ENCODE peak calls at places on chromosomes 1 and 21, in six cellular contexts. I is progenitor cell of endocrine pancreas, Y is glutamatergic neuron, B is AG04449, H is astrocyte of the spinal cord, C is Calu3. U is an unnamed sample.
A peak's percentile ranks its signal among the peaks of the same experiment; 100 is the strongest.

GRCh38 chr1:29719253-29719652 is 482.9 kb downstream of the PTPRU start:
- DNase-seq in I (no peak), Y (no peak), B (no peak), H (peak; percentile 96), C (no peak), U (no peak)

GRCh38 chr1:8889103-8889846 is 10.8 kb upstream of the ENO1 start:
- DNase-seq in I (no peak), Y (no peak), B (no peak), H (peak; percentile 32), C (no peak), U (no peak)

GRCh38 chr1:39539252-39539790 is 37.3 kb downstream of the PABPC4 start:
- DNase-seq in I (peak; percentile 36), Y (peak; percentile 73), B (peak; percentile 9), H (peak; percentile 73), C (peak; percentile 73), U (peak; percentile 85)

GRCh38 chr1:235831148-235831547 is 35.6 kb downstream of the LYST start:
- DNase-seq in I (no peak), Y (no peak), B (peak; percentile 28), H (peak; percentile 61), C (no peak), U (peak; percentile 35)

GRCh38 chr21:38533887-38534286 is 35.6 kb upstream of the ERG start:
- DNase-seq in I (no peak), Y (no peak), B (no peak), H (no peak), C (no peak), U (no peak)

GRCh38 chr21:38766987-38767722 is 38.6 kb upstream of the ETS2 start:
- DNase-seq in I (no peak), Y (no peak), B (no peak), H (no peak), C (peak; percentile 54), U (peak; percentile 80)

GRCh38 chr1:215566556-215567490 is at the start of gene KCTD3:
- DNase-seq in I (peak; percentile 60), Y (peak; percentile 89), B (no peak), H (peak; percentile 65), C (peak; percentile 87), U (no peak)

GRCh38 chr1:240732390-240732789 is 120.4 kb upstream of the GREM2 start:
- DNase-seq in I (no peak), Y (no peak), B (no peak), H (peak; percentile 68), C (peak; percentile 20), U (peak; percentile 60)

GRCh38 chr1:37872692-37873091 is 13.3 kb upstream of the MTF1 start:
- DNase-seq in I (no peak), Y (no peak), B (no peak), H (no peak), C (no peak), U (no peak)

GRCh38 chr1:37877991-37878544 is 18.7 kb upstream of the MTF1 start:
- DNase-seq in I (no peak), Y (no peak), B (no peak), H (no peak), C (no peak), U (no peak)

GRCh38 chr1:37879865-37880264 is 20.5 kb upstream of the MTF1 start:
- DNase-seq in I (no peak), Y (no peak), B (no peak), H (no peak), C (no peak), U (no peak)

DNA sequence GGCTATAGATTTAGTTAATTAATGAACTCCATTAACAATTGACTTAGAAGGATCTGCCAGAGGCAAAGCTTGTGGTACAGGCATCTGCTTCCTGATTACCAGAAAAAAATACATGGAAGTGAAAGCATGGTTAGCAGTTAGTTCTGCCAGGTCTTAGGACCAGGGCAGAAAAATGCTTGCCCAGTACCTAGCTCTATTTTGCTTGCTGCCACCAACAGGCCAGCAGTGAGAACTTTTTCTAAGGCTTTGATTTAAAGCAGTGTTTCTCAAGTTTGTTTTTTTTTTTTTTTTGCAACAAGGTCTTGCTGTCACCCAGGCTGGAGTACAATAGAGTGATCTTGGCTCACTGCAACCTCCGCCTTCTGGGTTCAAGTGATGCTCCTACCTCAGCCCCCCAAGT is 16.4 kb upstream of the MTF1 start:
- DNase-seq in I (no peak), Y (no peak), B (no peak), H (peak; percentile 12), C (no peak), U (no peak)
- TF ChIP-seq CTCF in I (no peak), Y (no peak), B (peak; percentile 13), H (peak; percentile 37), C (no peak), U (no peak)

DNA sequence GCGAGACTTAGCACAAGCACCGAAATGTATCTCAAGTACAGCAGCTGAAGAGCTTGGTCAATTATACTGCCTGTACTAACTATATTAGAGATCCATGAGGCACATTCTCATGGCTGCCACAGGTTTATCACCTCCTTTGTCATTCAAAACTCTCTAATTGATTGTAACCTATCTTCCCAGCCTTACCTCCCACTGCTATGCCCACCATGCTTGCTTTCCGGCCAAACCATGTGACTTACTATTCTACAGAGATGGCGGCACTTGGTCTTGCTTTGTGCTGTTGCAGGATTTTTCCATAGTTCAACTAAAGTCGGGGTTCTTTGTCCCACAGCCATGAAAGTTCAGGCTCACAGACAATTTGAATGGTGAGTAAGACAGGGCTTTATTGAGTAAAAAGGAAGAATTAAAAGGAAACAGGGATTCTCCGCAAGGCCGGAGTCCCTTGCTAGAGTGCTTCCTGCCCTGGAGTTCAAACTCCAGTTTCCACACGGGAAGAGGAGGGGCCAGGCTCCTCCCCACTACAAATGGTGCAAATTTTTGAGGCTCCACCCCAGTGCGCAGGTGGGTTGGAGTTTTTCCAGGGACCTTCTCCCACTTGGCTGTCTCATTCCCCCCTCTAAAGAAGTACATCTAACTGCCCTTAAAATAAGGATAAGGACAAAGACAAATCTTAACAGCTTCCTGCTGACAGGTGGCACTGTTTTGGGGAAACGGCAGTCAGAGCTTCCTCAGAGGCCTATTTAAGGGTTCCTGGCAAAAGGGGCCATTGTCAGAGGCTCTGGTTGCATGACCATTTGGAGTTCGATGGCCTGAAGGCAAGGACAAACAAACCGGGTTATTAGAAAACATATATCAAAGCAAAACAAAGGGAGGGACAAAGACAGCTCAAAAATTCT is 28.7 kb downstream of the FMO2 start:
- DNase-seq in I (no peak), Y (no peak), B (no peak), H (no peak), C (no peak), U (no peak)
- TF ChIP-seq CTCF in I (no peak), Y (no peak), B (no peak), H (no peak), C (no peak), U (no peak)

GRCh38 chr1:205588691-205589445 is 42.9 kb downstream of the ELK4 start:
- DNase-seq in I (no peak), Y (no peak), B (no peak), H (peak; percentile 58), C (peak; percentile 61), U (no peak)
- TF ChIP-seq CTCF in I (peak; percentile 33), Y (no peak), B (peak; percentile 78), H (peak; percentile 72), C (peak; percentile 33), U (peak; percentile 45)

DNA sequence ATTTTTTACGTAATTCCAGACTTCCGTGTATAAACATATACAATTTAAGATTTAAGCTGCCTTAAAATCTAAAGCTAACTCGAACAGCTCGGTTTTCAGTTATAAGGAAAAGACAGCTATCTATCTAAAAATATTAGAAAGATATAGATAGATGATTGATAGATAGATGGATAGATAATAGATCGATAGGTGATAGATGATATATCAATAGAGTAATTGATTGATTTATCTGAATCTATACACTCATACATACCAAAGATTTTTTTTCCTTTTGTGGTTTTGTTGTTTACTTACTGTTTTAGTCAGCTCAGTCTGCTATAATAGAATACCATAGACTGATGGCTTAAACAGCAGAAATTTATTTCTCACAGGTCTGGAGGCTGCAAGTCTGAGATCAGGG is 278.5 kb upstream of the PLD5 start:
- DNase-seq in I (no peak), Y (no peak), B (no peak), H (no peak), C (no peak), U (no peak)
- TF ChIP-seq CTCF in I (no peak), Y (no peak), B (no peak), H (no peak), C (no peak), U (no peak)

GRCh38 chr1:112614460-112615065 is 4.4 kb downstream of the ST7L start:
- DNase-seq in I (no peak), Y (no peak), B (no peak), H (peak; percentile 71), C (peak; percentile 10), U (no peak)
- TF ChIP-seq CTCF in I (peak; percentile 45), Y (peak; percentile 21), B (peak; percentile 62), H (peak; percentile 67), C (peak; percentile 16), U (peak; percentile 59)

U was measured in GM13976.